ENCODE peak calls at places on chromosomes 7 and 10, in six cellular contexts. One of them, this sample, is unnamed.

GRCh38 chr7:124989911-124990310 is 60.3 kb upstream of the POT1 start:
- DNase-seq in fibroblast of lung: peak; percentile 56
- DNase-seq in NCI-H460: no peak
- DNase-seq in fibroblast of the aortic adventitia: peak; percentile 45
- DNase-seq in T-cell: no peak
- DNase-seq in NCI-H2029 treated with DMSO at 0.1 percent for 48 hours: no peak
- DNase-seq in this sample: no peak

GRCh38 chr7:93185303-93186027 is 37.3 kb upstream of the SAMD9L start:
- DNase-seq in fibroblast of lung: no peak
- DNase-seq in T-cell: no peak
- DNase-seq in NCI-H2029 treated with DMSO at 0.1 percent for 48 hours: no peak
- DNase-seq in NCI-H460: no peak
- DNase-seq in fibroblast of the aortic adventitia: peak; percentile 53
- DNase-seq in this sample: no peak

GRCh38 chr10:133123746-133124356 is 36.1 kb downstream of the ADGRA1 start:
- DNase-seq in NCI-H460: no peak
- DNase-seq in fibroblast of lung: no peak
- DNase-seq in NCI-H2029 treated with DMSO at 0.1 percent for 48 hours: no peak
- DNase-seq in fibroblast of the aortic adventitia: no peak
- DNase-seq in T-cell: no peak
- DNase-seq in this sample: no peak

GRCh38 chr7:84219310-84219709 is 24.7 kb upstream of the SEMA3A start:
- DNase-seq in NCI-H2029 treated with DMSO at 0.1 percent for 48 hours: no peak
- DNase-seq in fibroblast of lung: no peak
- DNase-seq in T-cell: no peak
- DNase-seq in fibroblast of the aortic adventitia: no peak
- DNase-seq in NCI-H460: no peak
- DNase-seq in this sample: no peak

GRCh38 chr7:43954524-43955228 is 28.4 kb downstream of the UBE2D4 start:
- DNase-seq in T-cell: no peak
- DNase-seq in NCI-H2029 treated with DMSO at 0.1 percent for 48 hours: no peak
- DNase-seq in fibroblast of lung: peak; percentile 58
- DNase-seq in fibroblast of the aortic adventitia: peak; percentile 58
- DNase-seq in NCI-H460: peak; percentile 43
- DNase-seq in this sample: peak; percentile 29

GRCh38 chr7:10908600-10908999 is 65.1 kb upstream of the PHF14 start:
- DNase-seq in NCI-H2029 treated with DMSO at 0.1 percent for 48 hours: no peak
- DNase-seq in NCI-H460: no peak
- DNase-seq in T-cell: no peak
- DNase-seq in fibroblast of the aortic adventitia: no peak
- DNase-seq in fibroblast of lung: no peak
- DNase-seq in this sample: no peak

GRCh38 chr10:36778600-36778999 is 346.8 kb upstream of the ANKRD30A start:
- DNase-seq in fibroblast of the aortic adventitia: no peak
- DNase-seq in NCI-H460: no peak
- DNase-seq in T-cell: no peak
- DNase-seq in NCI-H2029 treated with DMSO at 0.1 percent for 48 hours: no peak
- DNase-seq in fibroblast of lung: no peak
- DNase-seq in this sample: no peak

GRCh38 chr10:132570771-132571564 is 33.4 kb downstream of the INPP5A start:
- DNase-seq in fibroblast of lung: no peak
- DNase-seq in fibroblast of the aortic adventitia: no peak
- DNase-seq in NCI-H460: no peak
- DNase-seq in NCI-H2029 treated with DMSO at 0.1 percent for 48 hours: no peak
- DNase-seq in T-cell: no peak
- DNase-seq in this sample: no peak

GRCh38 chr7:129947701-129948100 is 5.1 kb downstream of the UBE2H start:
- DNase-seq in NCI-H460: no peak
- DNase-seq in fibroblast of lung: peak; percentile 83
- DNase-seq in NCI-H2029 treated with DMSO at 0.1 percent for 48 hours: no peak
- DNase-seq in fibroblast of the aortic adventitia: peak; percentile 84
- DNase-seq in T-cell: no peak
- DNase-seq in this sample: no peak